ENCODE peak calls at places on chromosomes 13 and 19, in six cellular contexts. One of them, this sample, is unnamed.

GRCh38 chr19:49786432-49786831 is 19.6 kb downstream of the AP2A1 start:
- DNase-seq in activated gamma-delta T cell treated with anti-CD3 and anti-CD28 coated beads, Interleukin-2, amount 50 U/mL, for 16 hours: no peak
- DNase-seq in NCI-H748 treated with DMSO at 0.1 percent for 48 hours: no peak
- DNase-seq in GOT3: no peak
- DNase-seq in activated T-cell treated with anti-CD3 and anti-CD28 coated beads for 1 hour: no peak
- DNase-seq in stimulated activated CD4-positive, alpha-beta T cell treated with anti-CD3 and anti-CD28 coated beads, Interleukin-1b, Interleukin-23, amount 100 ng/mL, for 24 hours: no peak
- DNase-seq in this sample: no peak

GRCh38 chr19:677201-677600 is 1.0 kb downstream of the FSTL3 start:
- DNase-seq in activated gamma-delta T cell treated with anti-CD3 and anti-CD28 coated beads, Interleukin-2, amount 50 U/mL, for 16 hours: no peak
- DNase-seq in NCI-H748 treated with DMSO at 0.1 percent for 48 hours: no peak
- DNase-seq in GOT3: no peak
- DNase-seq in activated T-cell treated with anti-CD3 and anti-CD28 coated beads for 1 hour: no peak
- DNase-seq in stimulated activated CD4-positive, alpha-beta T cell treated with anti-CD3 and anti-CD28 coated beads, Interleukin-1b, Interleukin-23, amount 100 ng/mL, for 24 hours: no peak
- DNase-seq in this sample: no peak

GRCh38 chr19:3323704-3324103 is 42.7 kb upstream of the NFIC start:
- DNase-seq in activated gamma-delta T cell treated with anti-CD3 and anti-CD28 coated beads, Interleukin-2, amount 50 U/mL, for 16 hours: no peak
- DNase-seq in NCI-H748 treated with DMSO at 0.1 percent for 48 hours: no peak
- DNase-seq in GOT3: no peak
- DNase-seq in activated T-cell treated with anti-CD3 and anti-CD28 coated beads for 1 hour: no peak
- DNase-seq in stimulated activated CD4-positive, alpha-beta T cell treated with anti-CD3 and anti-CD28 coated beads, Interleukin-1b, Interleukin-23, amount 100 ng/mL, for 24 hours: no peak
- DNase-seq in this sample: no peak

GRCh38 chr19:2421581-2422306 is 5.6 kb downstream of the TIMM13 start:
- DNase-seq in activated gamma-delta T cell treated with anti-CD3 and anti-CD28 coated beads, Interleukin-2, amount 50 U/mL, for 16 hours: no peak
- DNase-seq in NCI-H748 treated with DMSO at 0.1 percent for 48 hours: no peak
- DNase-seq in GOT3: no peak
- DNase-seq in activated T-cell treated with anti-CD3 and anti-CD28 coated beads for 1 hour: no peak
- DNase-seq in stimulated activated CD4-positive, alpha-beta T cell treated with anti-CD3 and anti-CD28 coated beads, Interleukin-1b, Interleukin-23, amount 100 ng/mL, for 24 hours: no peak
- DNase-seq in this sample: no peak

GRCh38 chr13:108426893-108427292 is 157.4 kb downstream of the TNFSF13B start:
- DNase-seq in activated gamma-delta T cell treated with anti-CD3 and anti-CD28 coated beads, Interleukin-2, amount 50 U/mL, for 16 hours: no peak
- DNase-seq in NCI-H748 treated with DMSO at 0.1 percent for 48 hours: no peak
- DNase-seq in GOT3: no peak
- DNase-seq in activated T-cell treated with anti-CD3 and anti-CD28 coated beads for 1 hour: no peak
- DNase-seq in stimulated activated CD4-positive, alpha-beta T cell treated with anti-CD3 and anti-CD28 coated beads, Interleukin-1b, Interleukin-23, amount 100 ng/mL, for 24 hours: no peak
- DNase-seq in this sample: no peak

GRCh38 chr13:22032905-22033304 is 362.0 kb downstream of the FGF9 start:
- DNase-seq in activated gamma-delta T cell treated with anti-CD3 and anti-CD28 coated beads, Interleukin-2, amount 50 U/mL, for 16 hours: no peak
- DNase-seq in NCI-H748 treated with DMSO at 0.1 percent for 48 hours: no peak
- DNase-seq in GOT3: no peak
- DNase-seq in activated T-cell treated with anti-CD3 and anti-CD28 coated beads for 1 hour: no peak
- DNase-seq in stimulated activated CD4-positive, alpha-beta T cell treated with anti-CD3 and anti-CD28 coated beads, Interleukin-1b, Interleukin-23, amount 100 ng/mL, for 24 hours: no peak
- DNase-seq in this sample: no peak

GRCh38 chr19:33312065-33312464 is 9.7 kb upstream of the CEBPA start:
- DNase-seq in activated gamma-delta T cell treated with anti-CD3 and anti-CD28 coated beads, Interleukin-2, amount 50 U/mL, for 16 hours: no peak
- DNase-seq in NCI-H748 treated with DMSO at 0.1 percent for 48 hours: no peak
- DNase-seq in GOT3: no peak
- DNase-seq in activated T-cell treated with anti-CD3 and anti-CD28 coated beads for 1 hour: no peak
- DNase-seq in stimulated activated CD4-positive, alpha-beta T cell treated with anti-CD3 and anti-CD28 coated beads, Interleukin-1b, Interleukin-23, amount 100 ng/mL, for 24 hours: no peak
- DNase-seq in this sample: no peak

GRCh38 chr13:20415288-20415644 is 110.4 kb downstream of the CRYL1 start:
- DNase-seq in activated gamma-delta T cell treated with anti-CD3 and anti-CD28 coated beads, Interleukin-2, amount 50 U/mL, for 16 hours: no peak
- DNase-seq in NCI-H748 treated with DMSO at 0.1 percent for 48 hours: no peak
- DNase-seq in GOT3: no peak
- DNase-seq in activated T-cell treated with anti-CD3 and anti-CD28 coated beads for 1 hour: no peak
- DNase-seq in stimulated activated CD4-positive, alpha-beta T cell treated with anti-CD3 and anti-CD28 coated beads, Interleukin-1b, Interleukin-23, amount 100 ng/mL, for 24 hours: no peak
- DNase-seq in this sample: no peak

GRCh38 chr13:71759506-71760225 is 107.3 kb downstream of the DACH1 start:
- DNase-seq in activated gamma-delta T cell treated with anti-CD3 and anti-CD28 coated beads, Interleukin-2, amount 50 U/mL, for 16 hours: no peak
- DNase-seq in NCI-H748 treated with DMSO at 0.1 percent for 48 hours: peak
- DNase-seq in GOT3: no peak
- DNase-seq in activated T-cell treated with anti-CD3 and anti-CD28 coated beads for 1 hour: no peak
- DNase-seq in stimulated activated CD4-positive, alpha-beta T cell treated with anti-CD3 and anti-CD28 coated beads, Interleukin-1b, Interleukin-23, amount 100 ng/mL, for 24 hours: no peak
- DNase-seq in this sample: no peak

GRCh38 chr13:37074703-37075102 is 15.2 kb upstream of the SUPT20H start:
- DNase-seq in activated gamma-delta T cell treated with anti-CD3 and anti-CD28 coated beads, Interleukin-2, amount 50 U/mL, for 16 hours: no peak
- DNase-seq in NCI-H748 treated with DMSO at 0.1 percent for 48 hours: peak
- DNase-seq in GOT3: no peak
- DNase-seq in activated T-cell treated with anti-CD3 and anti-CD28 coated beads for 1 hour: no peak
- DNase-seq in stimulated activated CD4-positive, alpha-beta T cell treated with anti-CD3 and anti-CD28 coated beads, Interleukin-1b, Interleukin-23, amount 100 ng/mL, for 24 hours: no peak
- DNase-seq in this sample: peak

GRCh38 chr13:113935081-113935511 is 38.8 kb downstream of the C13orf46 start:
- DNase-seq in activated gamma-delta T cell treated with anti-CD3 and anti-CD28 coated beads, Interleukin-2, amount 50 U/mL, for 16 hours: no peak
- DNase-seq in NCI-H748 treated with DMSO at 0.1 percent for 48 hours: no peak
- DNase-seq in GOT3: no peak
- DNase-seq in activated T-cell treated with anti-CD3 and anti-CD28 coated beads for 1 hour: no peak
- DNase-seq in stimulated activated CD4-positive, alpha-beta T cell treated with anti-CD3 and anti-CD28 coated beads, Interleukin-1b, Interleukin-23, amount 100 ng/mL, for 24 hours: no peak
- DNase-seq in this sample: no peak

GRCh38 chr13:95226932-95227718 is 74.1 kb downstream of the ABCC4 start:
- DNase-seq in activated gamma-delta T cell treated with anti-CD3 and anti-CD28 coated beads, Interleukin-2, amount 50 U/mL, for 16 hours: no peak
- DNase-seq in NCI-H748 treated with DMSO at 0.1 percent for 48 hours: no peak
- DNase-seq in GOT3: no peak
- DNase-seq in activated T-cell treated with anti-CD3 and anti-CD28 coated beads for 1 hour: no peak
- DNase-seq in stimulated activated CD4-positive, alpha-beta T cell treated with anti-CD3 and anti-CD28 coated beads, Interleukin-1b, Interleukin-23, amount 100 ng/mL, for 24 hours: no peak
- DNase-seq in this sample: peak

GRCh38 chr19:4352701-4353121 is 9.3 kb downstream of the MPND start:
- DNase-seq in activated gamma-delta T cell treated with anti-CD3 and anti-CD28 coated beads, Interleukin-2, amount 50 U/mL, for 16 hours: peak
- DNase-seq in NCI-H748 treated with DMSO at 0.1 percent for 48 hours: peak
- DNase-seq in GOT3: no peak
- DNase-seq in activated T-cell treated with anti-CD3 and anti-CD28 coated beads for 1 hour: peak
- DNase-seq in stimulated activated CD4-positive, alpha-beta T cell treated with anti-CD3 and anti-CD28 coated beads, Interleukin-1b, Interleukin-23, amount 100 ng/mL, for 24 hours: peak
- DNase-seq in this sample: peak

GRCh38 chr13:33997574-33997973 is 179.6 kb downstream of the RFC3 start:
- DNase-seq in activated gamma-delta T cell treated with anti-CD3 and anti-CD28 coated beads, Interleukin-2, amount 50 U/mL, for 16 hours: no peak
- DNase-seq in NCI-H748 treated with DMSO at 0.1 percent for 48 hours: no peak
- DNase-seq in GOT3: no peak
- DNase-seq in activated T-cell treated with anti-CD3 and anti-CD28 coated beads for 1 hour: no peak
- DNase-seq in stimulated activated CD4-positive, alpha-beta T cell treated with anti-CD3 and anti-CD28 coated beads, Interleukin-1b, Interleukin-23, amount 100 ng/mL, for 24 hours: no peak
- DNase-seq in this sample: no peak

GRCh38 chr19:29675650-29676186 is 10.5 kb downstream of the PLEKHF1 start:
- DNase-seq in activated gamma-delta T cell treated with anti-CD3 and anti-CD28 coated beads, Interleukin-2, amount 50 U/mL, for 16 hours: no peak
- DNase-seq in NCI-H748 treated with DMSO at 0.1 percent for 48 hours: no peak
- DNase-seq in GOT3: no peak
- DNase-seq in activated T-cell treated with anti-CD3 and anti-CD28 coated beads for 1 hour: no peak
- DNase-seq in stimulated activated CD4-positive, alpha-beta T cell treated with anti-CD3 and anti-CD28 coated beads, Interleukin-1b, Interleukin-23, amount 100 ng/mL, for 24 hours: no peak
- DNase-seq in this sample: no peak

GRCh38 chr19:55384576-55385235 is 614 bp upstream of the TMEM238 start:
- DNase-seq in activated gamma-delta T cell treated with anti-CD3 and anti-CD28 coated beads, Interleukin-2, amount 50 U/mL, for 16 hours: no peak
- DNase-seq in NCI-H748 treated with DMSO at 0.1 percent for 48 hours: peak
- DNase-seq in GOT3: no peak
- DNase-seq in activated T-cell treated with anti-CD3 and anti-CD28 coated beads for 1 hour: no peak
- DNase-seq in stimulated activated CD4-positive, alpha-beta T cell treated with anti-CD3 and anti-CD28 coated beads, Interleukin-1b, Interleukin-23, amount 100 ng/mL, for 24 hours: no peak
- DNase-seq in this sample: peak

GRCh38 chr13:29522044-29522685 is 73.3 kb downstream of the SLC7A1 start:
- DNase-seq in activated gamma-delta T cell treated with anti-CD3 and anti-CD28 coated beads, Interleukin-2, amount 50 U/mL, for 16 hours: no peak
- DNase-seq in NCI-H748 treated with DMSO at 0.1 percent for 48 hours: no peak
- DNase-seq in GOT3: no peak
- DNase-seq in activated T-cell treated with anti-CD3 and anti-CD28 coated beads for 1 hour: no peak
- DNase-seq in stimulated activated CD4-positive, alpha-beta T cell treated with anti-CD3 and anti-CD28 coated beads, Interleukin-1b, Interleukin-23, amount 100 ng/mL, for 24 hours: no peak
- DNase-seq in this sample: peak

GRCh38 chr19:50459638-50460037 is 16.7 kb upstream of the EMC10 start:
- DNase-seq in activated gamma-delta T cell treated with anti-CD3 and anti-CD28 coated beads, Interleukin-2, amount 50 U/mL, for 16 hours: no peak
- DNase-seq in NCI-H748 treated with DMSO at 0.1 percent for 48 hours: no peak
- DNase-seq in GOT3: no peak
- DNase-seq in activated T-cell treated with anti-CD3 and anti-CD28 coated beads for 1 hour: no peak
- DNase-seq in stimulated activated CD4-positive, alpha-beta T cell treated with anti-CD3 and anti-CD28 coated beads, Interleukin-1b, Interleukin-23, amount 100 ng/mL, for 24 hours: no peak
- DNase-seq in this sample: no peak

GRCh38 chr13:20873348-20873747 is 29.2 kb downstream of the XPO4 start:
- DNase-seq in activated gamma-delta T cell treated with anti-CD3 and anti-CD28 coated beads, Interleukin-2, amount 50 U/mL, for 16 hours: no peak
- DNase-seq in NCI-H748 treated with DMSO at 0.1 percent for 48 hours: no peak
- DNase-seq in GOT3: no peak
- DNase-seq in activated T-cell treated with anti-CD3 and anti-CD28 coated beads for 1 hour: no peak
- DNase-seq in stimulated activated CD4-positive, alpha-beta T cell treated with anti-CD3 and anti-CD28 coated beads, Interleukin-1b, Interleukin-23, amount 100 ng/mL, for 24 hours: no peak
- DNase-seq in this sample: no peak

GRCh38 chr19:14632286-14632685 is 42.4 kb downstream of the ADGRE3 start:
- DNase-seq in activated gamma-delta T cell treated with anti-CD3 and anti-CD28 coated beads, Interleukin-2, amount 50 U/mL, for 16 hours: no peak
- DNase-seq in NCI-H748 treated with DMSO at 0.1 percent for 48 hours: no peak
- DNase-seq in GOT3: no peak
- DNase-seq in activated T-cell treated with anti-CD3 and anti-CD28 coated beads for 1 hour: no peak
- DNase-seq in stimulated activated CD4-positive, alpha-beta T cell treated with anti-CD3 and anti-CD28 coated beads, Interleukin-1b, Interleukin-23, amount 100 ng/mL, for 24 hours: no peak
- DNase-seq in this sample: peak

GRCh38 chr13:44692173-44692713 is 116.1 kb upstream of the TSC22D1 start:
- DNase-seq in activated gamma-delta T cell treated with anti-CD3 and anti-CD28 coated beads, Interleukin-2, amount 50 U/mL, for 16 hours: no peak
- DNase-seq in NCI-H748 treated with DMSO at 0.1 percent for 48 hours: no peak
- DNase-seq in GOT3: no peak
- DNase-seq in activated T-cell treated with anti-CD3 and anti-CD28 coated beads for 1 hour: no peak
- DNase-seq in stimulated activated CD4-positive, alpha-beta T cell treated with anti-CD3 and anti-CD28 coated beads, Interleukin-1b, Interleukin-23, amount 100 ng/mL, for 24 hours: no peak
- DNase-seq in this sample: peak